ENCODE peak calls at places on chromosomes 5 and 9, in six cellular contexts. O is NCI-H2029 treated with DMSO at 0.1 percent for 48 hours; P is T-cell; X is CD8-positive, alpha-beta memory T cell; B is fibroblast of gingiva; F is D341Med. D is an unnamed sample.

GRCh38 chr5:176413255-176413565 is 3.1 kb downstream of the CLTB start:
- DNase-seq in O (no peak), P (no peak), X (no peak), B (peak; percentile 41), F (no peak), D (peak; percentile 44)

GRCh38 chr5:128536229-128536860 is 1.7 kb downstream of the FBN2 start:
- DNase-seq in O (no peak), P (no peak), X (no peak), B (peak; percentile 54), F (no peak), D (no peak)

GRCh38 chr9:116045083-116045482 is 108.5 kb upstream of the PAPPA start:
- DNase-seq in O (no peak), P (no peak), X (no peak), B (no peak), F (no peak), D (no peak)

GRCh38 chr9:33466565-33467495 is 6.9 kb downstream of the NOL6 start:
- DNase-seq in O (no peak), P (peak; percentile 41), X (peak; percentile 66), B (no peak), F (peak; percentile 87), D (peak; percentile 24)

GRCh38 chr5:23820764-23821471 is 313.5 kb downstream of the PRDM9 start:
- DNase-seq in O (no peak), P (no peak), X (no peak), B (no peak), F (peak; percentile 36), D (peak; percentile 18)

GRCh38 chr5:107216587-107216986 is 454.1 kb downstream of the EFNA5 start:
- DNase-seq in O (no peak), P (no peak), X (no peak), B (no peak), F (no peak), D (no peak)

GRCh38 chr5:3337812-3338541 is 257.7 kb upstream of the IRX1 start:
- DNase-seq in O (no peak), P (no peak), X (no peak), B (no peak), F (no peak), D (no peak)

GRCh38 chr9:135968601-135969000 is 7.4 kb upstream of the UBAC1 start:
- DNase-seq in O (no peak), P (no peak), X (no peak), B (no peak), F (no peak), D (no peak)

GRCh38 chr5:84383816-84384603 is 670 bp downstream of the EDIL3 start:
- DNase-seq in O (no peak), P (no peak), X (no peak), B (peak; percentile 49), F (peak; percentile 62), D (peak; percentile 41)

GRCh38 chr5:97538916-97539315 is 355.9 kb upstream of the RIOK2 start:
- DNase-seq in O (no peak), P (no peak), X (no peak), B (no peak), F (no peak), D (no peak)

GRCh38 chr5:66223637-66224036 is 79.5 kb downstream of the SREK1 start:
- DNase-seq in O (no peak), P (no peak), X (no peak), B (peak; percentile 8), F (peak; percentile 45), D (no peak)

GRCh38 chr5:179870403-179870903 is 11.8 kb upstream of the MRNIP start:
- DNase-seq in O (peak; percentile 34), P (no peak), X (no peak), B (no peak), F (peak; percentile 36), D (no peak)

GRCh38 chr9:81058776-81059175 is 630.6 kb downstream of the TLE1 start:
- DNase-seq in O (no peak), P (no peak), X (no peak), B (no peak), F (no peak), D (no peak)

GRCh38 chr9:111078391-111079038 is 40.2 kb upstream of the LPAR1 start:
- DNase-seq in O (no peak), P (no peak), X (no peak), B (no peak), F (no peak), D (no peak)

GRCh38 chr5:96384353-96384752 is 48.7 kb downstream of the PCSK1 start:
- DNase-seq in O (no peak), P (no peak), X (no peak), B (peak; percentile 82), F (no peak), D (peak; percentile 77)

GRCh38 chr5:150175536-150175935 is 9.0 kb downstream of the CDX1 start:
- DNase-seq in O (no peak), P (no peak), X (no peak), B (no peak), F (peak; percentile 51), D (no peak)

GRCh38 chr5:172110921-172111873 is 76.8 kb downstream of the STK10 start:
- DNase-seq in O (no peak), P (peak; percentile 64), X (peak; percentile 61), B (no peak), F (no peak), D (peak; percentile 81)

GRCh38 chr5:72539726-72540125 is 32.5 kb upstream of the ZNF366 start:
- DNase-seq in O (no peak), P (no peak), X (no peak), B (no peak), F (no peak), D (no peak)

GRCh38 chr5:179316111-179316551 is 29.1 kb downstream of the ADAMTS2 start:
- DNase-seq in O (no peak), P (no peak), X (no peak), B (no peak), F (no peak), D (no peak)

GRCh38 chr9:83649080-83649479 is 26.1 kb downstream of the IDNK start:
- DNase-seq in O (no peak), P (peak; percentile 58), X (peak; percentile 69), B (peak; percentile 17), F (peak; percentile 89), D (peak; percentile 46)

GRCh38 chr9:95003694-95004451 is 277.4 kb downstream of the AOPEP start:
- DNase-seq in O (no peak), P (no peak), X (no peak), B (peak; percentile 58), F (peak; percentile 68), D (peak; percentile 67)

GRCh38 chr5:81820315-81820636 is 69.4 kb upstream of the SSBP2 start:
- DNase-seq in O (no peak), P (no peak), X (no peak), B (no peak), F (no peak), D (no peak)

GRCh38 chr5:16953729-16954128 is 17.6 kb upstream of the MYO10 start:
- DNase-seq in O (no peak), P (no peak), X (no peak), B (no peak), F (no peak), D (no peak)

GRCh38 chr9:133045132-133045531 is 14.3 kb downstream of the GTF3C5 start:
- DNase-seq in O (no peak), P (no peak), X (no peak), B (no peak), F (no peak), D (no peak)

GRCh38 chr5:72623936-72624335 is 116.7 kb upstream of the ZNF366 start:
- DNase-seq in O (no peak), P (no peak), X (no peak), B (no peak), F (no peak), D (no peak)

GRCh38 chr9:72292874-72293607 is 72.0 kb downstream of the ZFAND5 start:
- DNase-seq in O (no peak), P (no peak), X (no peak), B (peak; percentile 85), F (no peak), D (peak; percentile 73)

GRCh38 chr5:2699231-2699630 is 52.2 kb downstream of the IRX2 start:
- DNase-seq in O (no peak), P (no peak), X (no peak), B (no peak), F (no peak), D (no peak)

GRCh38 chr9:4508246-4508906 is 18.1 kb downstream of the SLC1A1 start:
- DNase-seq in O (no peak), P (no peak), X (no peak), B (peak; percentile 64), F (no peak), D (peak; percentile 82)

GRCh38 chr5:138503487-138504270 is 38.4 kb downstream of the EGR1 start:
- DNase-seq in O (peak; percentile 42), P (no peak), X (no peak), B (peak; percentile 61), F (peak; percentile 68), D (peak; percentile 71)

D was measured in AG10803.